ENCODE peak calls at places on chromosomes 12 and 14, in four cellular contexts. A is IMR-90, C is A549, L is SK-N-SH. K is an unnamed sample.

GRCh38 chr12:48795550-48796455 is 6.9 kb upstream of the ADCY6 start:
- DNase-seq in C (peak; percentile 96), L (peak; percentile 88), A (peak; percentile 75), K (peak; percentile 90)

GRCh38 chr12:40312982-40313576 is 88.3 kb downstream of the LRRK2 start:
- DNase-seq in A (peak; percentile 31), L (peak; percentile 14), C (peak; percentile 13), K (no peak)

GRCh38 chr12:104718581-104718980 is 239.5 kb downstream of the SLC41A2 start:
- DNase-seq in L (no peak), A (peak; percentile 34), C (no peak), K (no peak)

GRCh38 chr12:47413806-47414205 is 292.0 kb downstream of the RPAP3 start:
- DNase-seq in L (no peak), A (peak; percentile 58), C (no peak), K (no peak)

GRCh38 chr14:95318870-95319311 is 817 bp downstream of the CLMN start:
- DNase-seq in A (no peak), L (no peak), C (no peak), K (no peak)

GRCh38 chr14:67285876-67286452 is 44.7 kb downstream of the PALS1 start:
- DNase-seq in L (peak; percentile 29), C (peak; percentile 30), A (peak; percentile 64), K (no peak)

GRCh38 chr14:69711065-69711464 is 55.9 kb upstream of the SRSF5 start:
- DNase-seq in C (no peak), L (no peak), A (peak; percentile 17), K (no peak)

GRCh38 chr14:68854421-68854820 is 61.6 kb upstream of the ZFP36L1 start:
- DNase-seq in C (no peak), A (no peak), L (no peak), K (no peak)

GRCh38 chr12:76586764-76587395 is 27.3 kb upstream of the OSBPL8 start:
- DNase-seq in A (peak; percentile 67), C (no peak), L (peak; percentile 16), K (no peak)

GRCh38 chr12:103620395-103620794 is 33.3 kb downstream of the STAB2 start:
- DNase-seq in L (no peak), A (no peak), C (no peak), K (no peak)

GRCh38 chr14:21346532-21347135 is 37.2 kb downstream of the SUPT16H start:
- DNase-seq in C (no peak), A (peak; percentile 82), L (no peak), K (no peak)

GRCh38 chr12:111687255-111687654 is 1.4 kb downstream of the ACAD10 start:
- DNase-seq in L (peak; percentile 27), A (no peak), C (peak; percentile 27), K (no peak)

GRCh38 chr14:29805415-29806123 is 122.1 kb downstream of the PRKD1 start:
- DNase-seq in C (no peak), L (no peak), A (peak; percentile 98), K (no peak)

GRCh38 chr14:61320806-61321384 is 484 bp upstream of the PRKCH start:
- DNase-seq in C (no peak), A (no peak), L (peak; percentile 14), K (no peak)

GRCh38 chr12:25690996-25691864 is 138.1 kb upstream of the LMNTD1 start:
- DNase-seq in L (no peak), C (no peak), A (no peak), K (no peak)

GRCh38 chr12:54159140-54159539 is 29.6 kb downstream of the SMUG1 start:
- DNase-seq in C (no peak), L (peak; percentile 64), A (no peak), K (peak; percentile 88)

GRCh38 chr12:109016016-109016415 is 4.9 kb downstream of the SVOP start:
- DNase-seq in C (no peak), L (no peak), A (no peak), K (no peak)

GRCh38 chr14:23041729-23042128 is 283 bp upstream of the PSMB11 start:
- DNase-seq in A (peak; percentile 68), C (no peak), L (no peak), K (no peak)

GRCh38 chr14:61561144-61561543 is 134.2 kb upstream of the HIF1A start:
- DNase-seq in L (peak; percentile 47), A (peak; percentile 77), C (peak; percentile 72), K (no peak)

GRCh38 chr12:66043035-66043434 is 87.5 kb downstream of the LLPH start:
- DNase-seq in A (no peak), L (no peak), C (no peak), K (no peak)

GRCh38 chr14:30608533-30609006 is 13.5 kb upstream of the SCFD1 start:
- DNase-seq in L (no peak), A (peak; percentile 59), C (no peak), K (no peak)

GRCh38 chr14:34775922-34776321 is 61.5 kb upstream of the CFL2 start:
- DNase-seq in L (no peak), A (no peak), C (no peak), K (no peak)

GRCh38 chr12:3587402-3588013 is 96.5 kb downstream of the PRMT8 start:
- DNase-seq in C (no peak), L (no peak), A (no peak), K (no peak)

GRCh38 chr12:27245039-27245438 is 953 bp downstream of the STK38L start:
- DNase-seq in A (no peak), L (no peak), C (no peak), K (no peak)

GRCh38 chr12:47079365-47079893 is at the start of gene PCED1B:
- DNase-seq in L (peak; percentile 33), C (no peak), A (peak; percentile 72), K (no peak)

GRCh38 chr12:2998789-2999264 is 39.6 kb downstream of the TEAD4 start:
- DNase-seq in L (no peak), A (peak; percentile 88), C (no peak), K (peak; percentile 74)

GRCh38 chr12:110355080-110355479 is 48.4 kb downstream of the ANAPC7 start:
- DNase-seq in A (no peak), C (peak; percentile 68), L (peak; percentile 48), K (no peak)

GRCh38 chr14:52023518-52023917 is 34.2 kb downstream of the RTRAF start:
- DNase-seq in C (no peak), A (peak; percentile 87), L (no peak), K (no peak)

GRCh38 chr12:57215668-57216013 is 953 bp upstream of the NXPH4 start:
- DNase-seq in L (no peak), C (no peak), A (peak; percentile 30), K (no peak)

GRCh38 chr14:29390046-29390841 is 537.4 kb downstream of the PRKD1 start:
- DNase-seq in L (no peak), C (no peak), A (no peak), K (no peak)

GRCh38 chr12:91119089-91119488 is 7.8 kb upstream of the LUM start:
- DNase-seq in L (no peak), A (peak; percentile 20), C (no peak), K (no peak)

GRCh38 chr12:8648598-8649205 is 13.9 kb downstream of the MFAP5 start:
- DNase-seq in A (no peak), L (no peak), C (no peak), K (no peak)

GRCh38 chr14:73236157-73236556 is 1.1 kb upstream of the PAPLN start:
- DNase-seq in A (no peak), L (no peak), C (no peak), K (peak; percentile 66)

GRCh38 chr12:78759387-78759786 is 105.2 kb upstream of the SYT1 start:
- DNase-seq in L (no peak), C (no peak), A (peak; percentile 68), K (no peak)

GRCh38 chr12:99954724-99955123 is 30.0 kb downstream of the ANKS1B start:
- DNase-seq in A (no peak), C (no peak), L (no peak), K (no peak)

GRCh38 chr14:99248761-99249171 is 23.2 kb downstream of the BCL11B start:
- DNase-seq in C (no peak), A (no peak), L (no peak), K (no peak)
- TF ChIP-seq RFX5 in C (no peak), A (no peak), L (no peak), K (no peak)

DNA sequence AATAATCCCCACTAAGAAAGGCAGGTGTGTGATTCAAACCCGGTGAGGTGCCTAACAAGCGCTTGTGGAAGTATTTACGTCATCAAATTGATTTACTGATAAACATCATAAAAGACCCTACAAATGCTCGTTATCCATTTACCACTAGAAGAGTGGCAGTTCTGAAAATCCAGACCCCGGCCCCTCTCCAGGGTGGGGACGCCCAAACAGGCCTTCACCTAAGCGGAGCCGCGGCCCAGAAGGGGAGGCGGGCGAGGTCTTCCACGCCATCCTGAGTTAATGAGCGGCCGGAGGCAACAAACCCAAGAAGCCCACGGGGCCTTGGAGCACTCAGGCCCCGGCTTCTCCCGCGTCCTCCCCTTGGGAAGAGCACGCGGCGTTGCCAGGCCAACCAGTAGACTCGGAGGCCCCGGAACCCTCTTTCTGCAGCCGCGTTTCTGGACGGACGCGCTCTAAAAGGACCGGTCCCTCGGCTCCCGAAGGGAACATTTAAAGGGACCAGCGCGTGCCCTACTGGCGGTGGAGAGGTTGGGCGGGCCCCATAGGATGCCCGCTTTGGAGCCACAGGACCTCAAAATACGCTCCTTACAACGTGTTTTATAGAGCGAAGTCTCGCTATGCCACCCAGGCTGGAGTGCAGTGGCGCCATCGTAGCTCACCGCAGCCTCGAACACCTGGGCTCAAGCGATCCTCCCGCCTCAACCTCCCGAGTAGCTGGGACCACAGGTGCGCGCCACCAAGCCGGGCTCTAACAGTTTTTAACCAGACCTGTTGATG is 3.5 kb downstream of the PTPN21 start:
- DNase-seq in C (peak; percentile 91), L (peak; percentile 88), A (peak; percentile 82), K (peak; percentile 96)
- TF ChIP-seq RFX5 in C (no peak), L (no peak), A (no peak), K (no peak)

DNA sequence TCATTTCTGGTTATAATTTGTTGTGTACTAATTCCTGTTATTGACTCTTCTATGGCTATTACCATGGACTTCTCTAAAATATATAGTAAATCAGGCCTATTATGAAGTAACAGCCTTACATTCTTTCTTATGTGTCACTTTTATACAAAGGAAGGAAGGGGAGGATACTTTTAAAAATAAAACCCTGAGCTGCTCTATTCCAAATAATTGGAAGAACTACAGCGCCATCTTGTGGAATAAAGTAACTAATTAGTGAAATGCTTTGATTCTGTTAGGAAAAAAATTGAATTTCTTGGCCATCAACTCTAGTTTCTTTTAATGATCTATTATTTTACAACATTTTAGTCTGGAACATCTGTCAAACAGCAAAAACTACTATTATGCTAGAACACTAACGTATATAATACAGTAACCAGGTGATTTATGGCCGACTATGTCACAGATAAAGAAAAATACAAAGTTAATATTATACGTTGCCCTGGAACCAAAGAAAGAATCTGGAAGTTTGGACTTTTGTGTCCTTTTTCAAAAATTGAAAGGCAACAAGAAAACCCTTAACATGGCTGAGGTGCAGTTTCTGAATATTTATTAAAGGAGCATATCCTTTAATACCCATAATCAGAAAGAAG is 55.0 kb upstream of the NELL2 start:
- DNase-seq in C (peak; percentile 37), A (peak; percentile 73), L (peak; percentile 34), K (no peak)
- TF ChIP-seq RFX5 in C (no peak), A (no peak), L (no peak), K (no peak)

GRCh38 chr14:91415794-91416743 is 1.6 kb downstream of the CCDC88C start:
- DNase-seq in C (no peak), A (no peak), L (no peak), K (no peak)
- TF ChIP-seq RFX5 in C (no peak), A (no peak), L (no peak), K (no peak)

GRCh38 chr14:44701563-44702263 is 194.6 kb upstream of the FSCB start:
- DNase-seq in A (peak; percentile 2), L (no peak), C (no peak), K (no peak)
- TF ChIP-seq RFX5 in A (no peak), L (no peak), C (no peak), K (no peak)

GRCh38 chr14:103071544-103072251 is 12.3 kb upstream of the LBHD2 start:
- DNase-seq in A (no peak), L (no peak), C (no peak), K (no peak)
- TF ChIP-seq RFX5 in A (no peak), L (no peak), C (no peak), K (no peak)

K was measured in H1.